ENCODE peak calls at places on chromosomes 4 and X, in ten cellular contexts. S, W, Z, F, O, K, C, J, B and R are unnamed samples.

GRCh38 chr4:91914176-91914804 is 389.5 kb upstream of the GRID2 start:
- DNase-seq in S (no peak), W (no peak), Z (no peak), F (no peak), O (no peak), K (no peak), C (no peak), J (no peak), B (no peak), R (no peak)

GRCh38 chr4:136643416-136643815 is 888.9 kb downstream of the PCDH18 start:
- DNase-seq in S (no peak), W (no peak), Z (no peak), F (no peak), O (no peak), K (peak), C (no peak), J (no peak), B (no peak), R (no peak)

GRCh38 chr4:140186651-140187315 is 32.8 kb upstream of the MAML3 start:
- DNase-seq in S (peak), W (peak), Z (no peak), F (no peak), O (no peak), K (no peak), C (no peak), J (no peak), B (no peak), R (no peak)

GRCh38 chr4:140928880-140929279 is 172.7 kb upstream of the TBC1D9 start:
- DNase-seq in S (no peak), W (no peak), Z (no peak), F (no peak), O (no peak), K (no peak), C (no peak), J (no peak), B (no peak), R (no peak)

GRCh38 chrX:1411331-1411730 is 19.4 kb upstream of the SLC25A6 start:
- DNase-seq in S (no peak), W (no peak), Z (no peak), F (no peak), O (no peak), K (no peak), C (no peak), J (no peak), B (no peak), R (no peak)

GRCh38 chr4:178970433-178971140 is 1528.3 kb upstream of the AGA start:
- DNase-seq in S (peak), W (no peak), Z (no peak), F (no peak), O (no peak), K (no peak), C (no peak), J (no peak), B (no peak), R (no peak)

GRCh38 chr4:86791126-86791525 is 58.1 kb downstream of the SLC10A6 start:
- DNase-seq in S (no peak), W (no peak), Z (no peak), F (no peak), O (no peak), K (no peak), C (no peak), J (no peak), B (no peak), R (no peak)

GRCh38 chr4:55635760-55636621 is at the start of gene NMU:
- DNase-seq in S (peak), W (no peak), Z (no peak), F (no peak), O (peak), K (peak), C (peak), J (no peak), B (peak), R (peak)

GRCh38 chr4:23039813-23040212 is 347.1 kb downstream of the GBA3 start:
- DNase-seq in S (no peak), W (no peak), Z (no peak), F (no peak), O (no peak), K (no peak), C (no peak), J (no peak), B (no peak), R (no peak)

GRCh38 chr4:88705805-88706518 is 8.3 kb upstream of the NAP1L5 start:
- DNase-seq in S (no peak), W (no peak), Z (peak), F (no peak), O (no peak), K (no peak), C (no peak), J (no peak), B (no peak), R (no peak)

GRCh38 chr4:88592600-88593448 is 544 bp downstream of the HERC3 start:
- DNase-seq in S (peak), W (peak), Z (peak), F (peak), O (peak), K (peak), C (peak), J (peak), B (peak), R (peak)